ENCODE peak calls at places on chromosomes 3 and 15, in five cellular contexts. N, B, Q, C and Y are unnamed samples.

GRCh38 chr3:18758047-18758704 is 333.0 kb upstream of the SATB1 start:
- DNase-seq in B (no peak), C (peak), Q (no peak), N (peak), Y (no peak)

GRCh38 chr15:67127334-67127664 is 61.9 kb downstream of the SMAD3 start:
- DNase-seq in N (no peak), Q (no peak), C (no peak), B (no peak), Y (no peak)

GRCh38 chr3:65902304-65902793 is 136.4 kb downstream of the MAGI1 start:
- DNase-seq in Q (no peak), B (no peak), N (peak), C (no peak), Y (no peak)

GRCh38 chr3:165194477-165195135 is 1.6 kb downstream of the SLITRK3 start:
- DNase-seq in N (no peak), Q (no peak), C (peak), B (no peak), Y (no peak)

GRCh38 chr3:143974181-143974876 is 2.7 kb downstream of the DIPK2A start:
- DNase-seq in Q (no peak), C (peak), B (no peak), N (no peak), Y (no peak)

GRCh38 chr3:185584681-185585080 is 1.4 kb upstream of the SENP2 start:
- DNase-seq in Q (no peak), C (no peak), N (no peak), B (no peak), Y (no peak)

GRCh38 chr15:23565395-23566069 is at the start of gene MKRN3:
- DNase-seq in Q (no peak), B (no peak), C (peak), N (peak), Y (peak)

GRCh38 chr15:67805871-67806538 is 19.3 kb upstream of the SKOR1 start:
- DNase-seq in Q (no peak), C (no peak), B (no peak), N (no peak), Y (no peak)

GRCh38 chr3:187719628-187720336 is 17.4 kb upstream of the RTP2 start:
- DNase-seq in Q (no peak), B (peak), C (no peak), N (no peak), Y (no peak)

GRCh38 chr3:149466192-149466591 is 8.3 kb upstream of the TM4SF4 start:
- DNase-seq in C (no peak), Q (no peak), B (no peak), N (peak), Y (no peak)

GRCh38 chr3:71784201-71784913 is 591 bp downstream of the PROK2 start:
- DNase-seq in B (no peak), C (peak), Q (no peak), N (no peak), Y (no peak)

GRCh38 chr3:59818033-59818936 is 768.5 kb upstream of the CFAP20DC start:
- DNase-seq in N (peak), Q (no peak), B (peak), C (no peak), Y (peak)

GRCh38 chr3:10226293-10226692 is 22.0 kb upstream of the TATDN2 start:
- DNase-seq in C (no peak), N (no peak), B (no peak), Q (no peak), Y (no peak)

GRCh38 chr3:46334911-46335478 is 18.9 kb upstream of the CCR2 start:
- DNase-seq in B (no peak), N (peak), Q (no peak), C (no peak), Y (no peak)

GRCh38 chr3:125045965-125046364 is 9.8 kb downstream of the HEG1 start:
- DNase-seq in Q (no peak), C (no peak), N (peak), B (no peak), Y (no peak)

GRCh38 chr15:51736646-51737537 is 563 bp downstream of the LYSMD2 start:
- DNase-seq in B (peak), N (no peak), C (peak), Q (peak), Y (peak)

GRCh38 chr15:38508647-38509046 is 54.7 kb downstream of the FAM98B start:
- DNase-seq in Q (no peak), N (no peak), B (no peak), C (no peak), Y (no peak)

GRCh38 chr15:51046799-51047449 is 47.8 kb downstream of the TNFAIP8L3 start:
- DNase-seq in B (no peak), Q (no peak), N (peak), C (no peak), Y (peak)

GRCh38 chr15:61519296-61519695 is 290.2 kb upstream of the RORA start:
- DNase-seq in Q (no peak), N (no peak), B (no peak), C (no peak), Y (no peak)

GRCh38 chr3:21435871-21436270 is 315.1 kb downstream of the ZNF385D start:
- DNase-seq in N (peak), Q (no peak), C (no peak), B (no peak), Y (no peak)

GRCh38 chr3:13016083-13016725 is 57.0 kb downstream of the IQSEC1 start:
- DNase-seq in B (peak), Q (peak), C (peak), N (no peak), Y (peak)

GRCh38 chr3:37907906-37908305 is 46.2 kb downstream of the CTDSPL start:
- DNase-seq in Q (no peak), N (no peak), C (no peak), B (no peak), Y (no peak)

GRCh38 chr3:158768361-158768787 is 33.5 kb upstream of the MFSD1 start:
- DNase-seq in B (peak), Q (no peak), C (no peak), N (peak), Y (peak)

GRCh38 chr3:119562307-119562961 is 3.0 kb upstream of the CD80 start:
- DNase-seq in Q (peak), C (no peak), B (no peak), N (no peak), Y (no peak)